ENCODE peak calls at places on chromosomes 16 and 17, in eight cellular contexts. D, L, G, Q, M, U, Z and F are unnamed samples.

GRCh38 chr16:22206847-22207714 is 1.0 kb downstream of the EEF2K start:
- DNase-seq in D (peak), L (peak), G (peak), Q (peak), M (no peak), U (peak), Z (peak), F (peak)

GRCh38 chr17:59746849-59747445 is 39.5 kb downstream of the VMP1 start:
- DNase-seq in D (no peak), L (no peak), G (no peak), Q (peak), M (no peak), U (no peak), Z (peak), F (no peak)

GRCh38 chr17:16909472-16909871 is 62.4 kb downstream of the TNFRSF13B start:
- DNase-seq in D (no peak), L (no peak), G (no peak), Q (no peak), M (no peak), U (no peak), Z (no peak), F (no peak)

GRCh38 chr16:7182510-7183109 is 150.0 kb upstream of the RBFOX1 start:
- DNase-seq in D (no peak), L (no peak), G (no peak), Q (no peak), M (no peak), U (no peak), Z (no peak), F (no peak)

GRCh38 chr17:71327376-71328059 is 793.3 kb upstream of the SOX9 start:
- DNase-seq in D (no peak), L (no peak), G (no peak), Q (no peak), M (no peak), U (no peak), Z (no peak), F (no peak)

GRCh38 chr17:75872434-75873351 is 5.7 kb downstream of the TRIM47 start:
- DNase-seq in D (peak), L (no peak), G (peak), Q (no peak), M (peak), U (no peak), Z (no peak), F (no peak)

GRCh38 chr16:80459331-80459777 is 81.4 kb upstream of the DYNLRB2 start:
- DNase-seq in D (no peak), L (no peak), G (no peak), Q (no peak), M (no peak), U (no peak), Z (no peak), F (no peak)

GRCh38 chr17:44979426-44980273 is 11.5 kb upstream of the C1QL1 start:
- DNase-seq in D (no peak), L (no peak), G (no peak), Q (no peak), M (no peak), U (no peak), Z (no peak), F (no peak)

GRCh38 chr17:19975601-19976000 is 2.0 kb downstream of the AKAP10 start:
- DNase-seq in D (no peak), L (no peak), G (no peak), Q (no peak), M (no peak), U (no peak), Z (no peak), F (no peak)

GRCh38 chr17:47978324-47978723 is 7.4 kb downstream of the CDK5RAP3 start:
- DNase-seq in D (peak), L (peak), G (no peak), Q (peak), M (peak), U (peak), Z (peak), F (peak)

GRCh38 chr17:4852504-4853075 is 19.4 kb downstream of the MINK1 start:
- DNase-seq in D (no peak), L (no peak), G (peak), Q (no peak), M (no peak), U (no peak), Z (no peak), F (peak)

GRCh38 chr17:27544350-27545131 is 86.4 kb upstream of the LGALS9 start:
- DNase-seq in D (peak), L (peak), G (no peak), Q (peak), M (no peak), U (no peak), Z (peak), F (no peak)

GRCh38 chr16:4290236-4290830 is 17.5 kb upstream of the TFAP4 start:
- DNase-seq in D (no peak), L (no peak), G (no peak), Q (peak), M (no peak), U (no peak), Z (no peak), F (no peak)

GRCh38 chr17:65556014-65556909 is 5.2 kb downstream of the AXIN2 start:
- DNase-seq in D (peak), L (peak), G (peak), Q (peak), M (peak), U (peak), Z (peak), F (peak)

GRCh38 chr17:56125830-56126819 is 27.1 kb upstream of the ANKFN1 start:
- DNase-seq in D (no peak), L (no peak), G (no peak), Q (no peak), M (no peak), U (no peak), Z (peak), F (peak)

GRCh38 chr17:81954131-81955057 is 6.6 kb downstream of the NOTUM start:
- DNase-seq in D (no peak), L (no peak), G (no peak), Q (no peak), M (no peak), U (no peak), Z (no peak), F (no peak)